ENCODE peak calls at places on chromosomes 4 and X, in five cellular contexts. E is NCI-H1694, Z is Right ventricle myocardium superior, L is iPS DF 6.9, C is hepatocyte. F is an unnamed sample.

GRCh38 chrX:72713130-72713529 is 976 bp downstream of the PHKA1 start:
- DNase-seq in L (no peak), C (no peak), E (no peak), Z (no peak), F (no peak)

GRCh38 chrX:40090050-40090804 is 7.5 kb downstream of the BCOR start:
- DNase-seq in Z (peak; percentile 55), E (no peak), C (peak; percentile 46), L (no peak), F (peak; percentile 73)

GRCh38 chr4:112213850-112214249 is 17.7 kb upstream of the AP1AR start:
- DNase-seq in C (no peak), Z (no peak), E (no peak), L (no peak), F (no peak)

GRCh38 chr4:4670869-4671268 is 129.0 kb upstream of the STX18 start:
- DNase-seq in C (no peak), Z (no peak), L (no peak), E (no peak), F (no peak)

GRCh38 chr4:156976147-156976546 is 4.5 kb upstream of the PDGFC start:
- DNase-seq in Z (no peak), L (no peak), C (no peak), E (no peak), F (no peak)

GRCh38 chr4:8352368-8353157 is 83.0 kb downstream of the HTRA3 start:
- DNase-seq in Z (peak; percentile 38), C (no peak), L (no peak), E (no peak), F (no peak)

GRCh38 chr4:37890501-37891220 is at the start of gene TBC1D1:
- DNase-seq in E (no peak), Z (peak; percentile 88), C (peak; percentile 30), L (no peak), F (peak; percentile 66)

GRCh38 chr4:122639181-122639580 is 18.3 kb upstream of the IL21 start:
- DNase-seq in E (no peak), C (no peak), L (no peak), Z (no peak), F (no peak)

GRCh38 chr4:68572653-68573052 is 3.5 kb downstream of the UGT2B17 start:
- DNase-seq in Z (no peak), E (no peak), L (no peak), C (no peak), F (no peak)